ENCODE peak calls at places on chromosomes 4 and X, in ten cellular contexts. One of them, this sample, is unnamed.

GRCh38 chrX:114619874-114620273 is 36.0 kb downstream of the HTR2C start:
- DNase-seq in fibroblast of the conjunctiva: no peak
- DNase-seq in mesenchymal stem cell: peak
- DNase-seq in SW 1271: no peak
- DNase-seq in AG09309: no peak
- DNase-seq in CD8-positive, alpha-beta T cell: no peak
- DNase-seq in stimulated activated CD8-positive, alpha-beta memory T cell treated with anti-CD3 and anti-CD28 coated beads, Interleukin-4, amount 100 ng/mL, for 1 hour: no peak
- DNase-seq in nephron progenitor cell: peak
- DNase-seq in DMS53: peak
- DNase-seq in neural progenitor cell: no peak
- DNase-seq in this sample: no peak

GRCh38 chr4:120664851-120665250 is 257.7 kb downstream of the PRDM5 start:
- DNase-seq in DMS53: peak
- DNase-seq in AG09309: no peak
- DNase-seq in SW 1271: no peak
- DNase-seq in neural progenitor cell: no peak
- DNase-seq in CD8-positive, alpha-beta T cell: no peak
- DNase-seq in nephron progenitor cell: no peak
- DNase-seq in mesenchymal stem cell: no peak
- DNase-seq in fibroblast of the conjunctiva: no peak
- DNase-seq in stimulated activated CD8-positive, alpha-beta memory T cell treated with anti-CD3 and anti-CD28 coated beads, Interleukin-4, amount 100 ng/mL, for 1 hour: no peak
- DNase-seq in this sample: no peak

GRCh38 chrX:97016106-97016505 is 132.4 kb downstream of the RPA4 start:
- DNase-seq in fibroblast of the conjunctiva: no peak
- DNase-seq in stimulated activated CD8-positive, alpha-beta memory T cell treated with anti-CD3 and anti-CD28 coated beads, Interleukin-4, amount 100 ng/mL, for 1 hour: no peak
- DNase-seq in DMS53: no peak
- DNase-seq in SW 1271: no peak
- DNase-seq in CD8-positive, alpha-beta T cell: no peak
- DNase-seq in mesenchymal stem cell: no peak
- DNase-seq in AG09309: no peak
- DNase-seq in nephron progenitor cell: no peak
- DNase-seq in neural progenitor cell: no peak
- DNase-seq in this sample: no peak

GRCh38 chr4:85407546-85407945 is 67.4 kb upstream of the ARHGAP24 start:
- DNase-seq in CD8-positive, alpha-beta T cell: no peak
- DNase-seq in AG09309: no peak
- DNase-seq in stimulated activated CD8-positive, alpha-beta memory T cell treated with anti-CD3 and anti-CD28 coated beads, Interleukin-4, amount 100 ng/mL, for 1 hour: no peak
- DNase-seq in neural progenitor cell: no peak
- DNase-seq in DMS53: no peak
- DNase-seq in SW 1271: no peak
- DNase-seq in fibroblast of the conjunctiva: no peak
- DNase-seq in nephron progenitor cell: no peak
- DNase-seq in mesenchymal stem cell: no peak
- DNase-seq in this sample: no peak

GRCh38 chrX:13092455-13092941 is 48.1 kb upstream of the FAM9C start:
- DNase-seq in SW 1271: no peak
- DNase-seq in stimulated activated CD8-positive, alpha-beta memory T cell treated with anti-CD3 and anti-CD28 coated beads, Interleukin-4, amount 100 ng/mL, for 1 hour: no peak
- DNase-seq in AG09309: no peak
- DNase-seq in DMS53: no peak
- DNase-seq in fibroblast of the conjunctiva: no peak
- DNase-seq in CD8-positive, alpha-beta T cell: peak
- DNase-seq in neural progenitor cell: no peak
- DNase-seq in nephron progenitor cell: no peak
- DNase-seq in mesenchymal stem cell: no peak
- DNase-seq in this sample: no peak

GRCh38 chr4:150310159-150310895 is 232.1 kb downstream of the DCLK2 start:
- DNase-seq in mesenchymal stem cell: peak
- DNase-seq in SW 1271: no peak
- DNase-seq in neural progenitor cell: no peak
- DNase-seq in AG09309: no peak
- DNase-seq in DMS53: no peak
- DNase-seq in stimulated activated CD8-positive, alpha-beta memory T cell treated with anti-CD3 and anti-CD28 coated beads, Interleukin-4, amount 100 ng/mL, for 1 hour: no peak
- DNase-seq in fibroblast of the conjunctiva: no peak
- DNase-seq in nephron progenitor cell: no peak
- DNase-seq in CD8-positive, alpha-beta T cell: no peak
- DNase-seq in this sample: no peak

GRCh38 chr4:40340034-40340433 is 4.9 kb downstream of the CHRNA9 start:
- DNase-seq in CD8-positive, alpha-beta T cell: no peak
- DNase-seq in stimulated activated CD8-positive, alpha-beta memory T cell treated with anti-CD3 and anti-CD28 coated beads, Interleukin-4, amount 100 ng/mL, for 1 hour: no peak
- DNase-seq in neural progenitor cell: no peak
- DNase-seq in AG09309: no peak
- DNase-seq in fibroblast of the conjunctiva: no peak
- DNase-seq in DMS53: peak
- DNase-seq in nephron progenitor cell: no peak
- DNase-seq in mesenchymal stem cell: no peak
- DNase-seq in SW 1271: no peak
- DNase-seq in this sample: no peak

GRCh38 chr4:112523764-112524505 is 8.0 kb upstream of the NEUROG2 start:
- DNase-seq in nephron progenitor cell: peak
- DNase-seq in neural progenitor cell: peak
- DNase-seq in mesenchymal stem cell: peak
- DNase-seq in SW 1271: peak
- DNase-seq in DMS53: peak
- DNase-seq in fibroblast of the conjunctiva: no peak
- DNase-seq in AG09309: no peak
- DNase-seq in CD8-positive, alpha-beta T cell: peak
- DNase-seq in stimulated activated CD8-positive, alpha-beta memory T cell treated with anti-CD3 and anti-CD28 coated beads, Interleukin-4, amount 100 ng/mL, for 1 hour: peak
- DNase-seq in this sample: no peak

GRCh38 chr4:168723020-168723419 is 226.2 kb downstream of the PALLD start:
- DNase-seq in DMS53: no peak
- DNase-seq in nephron progenitor cell: no peak
- DNase-seq in CD8-positive, alpha-beta T cell: no peak
- DNase-seq in fibroblast of the conjunctiva: no peak
- DNase-seq in SW 1271: no peak
- DNase-seq in mesenchymal stem cell: peak
- DNase-seq in stimulated activated CD8-positive, alpha-beta memory T cell treated with anti-CD3 and anti-CD28 coated beads, Interleukin-4, amount 100 ng/mL, for 1 hour: no peak
- DNase-seq in neural progenitor cell: no peak
- DNase-seq in AG09309: no peak
- DNase-seq in this sample: no peak

GRCh38 chr4:145557720-145558119 is 61.5 kb upstream of the MMAA start:
- DNase-seq in neural progenitor cell: peak
- DNase-seq in CD8-positive, alpha-beta T cell: no peak
- DNase-seq in mesenchymal stem cell: peak
- DNase-seq in SW 1271: peak
- DNase-seq in nephron progenitor cell: peak
- DNase-seq in AG09309: peak
- DNase-seq in stimulated activated CD8-positive, alpha-beta memory T cell treated with anti-CD3 and anti-CD28 coated beads, Interleukin-4, amount 100 ng/mL, for 1 hour: no peak
- DNase-seq in DMS53: peak
- DNase-seq in fibroblast of the conjunctiva: peak
- DNase-seq in this sample: peak

GRCh38 chr4:177187371-177187770 is 122.3 kb upstream of the NEIL3 start:
- DNase-seq in stimulated activated CD8-positive, alpha-beta memory T cell treated with anti-CD3 and anti-CD28 coated beads, Interleukin-4, amount 100 ng/mL, for 1 hour: no peak
- DNase-seq in AG09309: no peak
- DNase-seq in SW 1271: no peak
- DNase-seq in neural progenitor cell: no peak
- DNase-seq in fibroblast of the conjunctiva: no peak
- DNase-seq in DMS53: no peak
- DNase-seq in nephron progenitor cell: no peak
- DNase-seq in CD8-positive, alpha-beta T cell: no peak
- DNase-seq in mesenchymal stem cell: no peak
- DNase-seq in this sample: no peak

GRCh38 chrX:39730671-39731389 is 366.9 kb downstream of the BCOR start:
- DNase-seq in DMS53: peak
- DNase-seq in AG09309: peak
- DNase-seq in fibroblast of the conjunctiva: peak
- DNase-seq in mesenchymal stem cell: peak
- DNase-seq in nephron progenitor cell: peak
- DNase-seq in stimulated activated CD8-positive, alpha-beta memory T cell treated with anti-CD3 and anti-CD28 coated beads, Interleukin-4, amount 100 ng/mL, for 1 hour: peak
- DNase-seq in neural progenitor cell: peak
- DNase-seq in CD8-positive, alpha-beta T cell: no peak
- DNase-seq in SW 1271: no peak
- DNase-seq in this sample: no peak

GRCh38 chr4:152148057-152148456 is 387.2 kb upstream of the GATB start:
- DNase-seq in AG09309: no peak
- DNase-seq in CD8-positive, alpha-beta T cell: no peak
- DNase-seq in nephron progenitor cell: no peak
- DNase-seq in mesenchymal stem cell: no peak
- DNase-seq in SW 1271: no peak
- DNase-seq in neural progenitor cell: no peak
- DNase-seq in stimulated activated CD8-positive, alpha-beta memory T cell treated with anti-CD3 and anti-CD28 coated beads, Interleukin-4, amount 100 ng/mL, for 1 hour: no peak
- DNase-seq in DMS53: no peak
- DNase-seq in fibroblast of the conjunctiva: no peak
- DNase-seq in this sample: no peak